ENCODE peak calls at places on chromosomes 1 and 21, in four cellular contexts. N is GM13977, J is GM18507, R is AG04449. X is an unnamed sample.
A peak's percentile ranks its signal among the peaks of the same experiment; 100 is the strongest.

GRCh38 chr21:33388188-33388587 is 15.0 kb upstream of the IFNGR2 start:
- DNase-seq in N (no peak), J (no peak), R (no peak), X (no peak)

GRCh38 chr1:198686069-198686728 is 47.4 kb downstream of the PTPRC start:
- DNase-seq in N (no peak), J (no peak), R (no peak), X (peak; percentile 36)

GRCh38 chr1:40435876-40436275 is 14.4 kb upstream of the ZFP69B start:
- DNase-seq in N (no peak), J (no peak), R (no peak), X (no peak)

GRCh38 chr1:17682403-17682802 is 72.7 kb upstream of the ACTL8 start:
- DNase-seq in N (no peak), J (no peak), R (no peak), X (no peak)

GRCh38 chr1:40936878-40937484 is 42.5 kb upstream of the CTPS1 start:
- DNase-seq in N (no peak), J (no peak), R (peak; percentile 38), X (no peak)

GRCh38 chr1:54803761-54804470 is 2.8 kb upstream of the TTC22 start:
- DNase-seq in N (no peak), J (no peak), R (no peak), X (no peak)

GRCh38 chr1:48023488-48023887 is 26.3 kb upstream of the TRABD2B start:
- DNase-seq in N (no peak), J (no peak), R (no peak), X (no peak)

GRCh38 chr1:100443739-100444571 is 91.6 kb downstream of the CDC14A start:
- DNase-seq in N (no peak), J (no peak), R (no peak), X (peak; percentile 44)

GRCh38 chr1:204418174-204419063 is 6.8 kb upstream of the PPP1R15B start:
- DNase-seq in N (peak; percentile 56), J (no peak), R (no peak), X (no peak)

GRCh38 chr1:67830226-67830625 is 3.0 kb downstream of the GNG12 start:
- DNase-seq in N (no peak), J (no peak), R (no peak), X (peak; percentile 87)

GRCh38 chr1:206734499-206735142 is 36.0 kb upstream of the IL19 start:
- DNase-seq in N (peak; percentile 76), J (peak; percentile 52), R (no peak), X (no peak)

GRCh38 chr1:101122452-101123166 is 97.0 kb upstream of the DPH5 start:
- DNase-seq in N (peak; percentile 30), J (peak; percentile 14), R (no peak), X (no peak)